ENCODE peak calls at places on chromosomes 2 and 18, in five cellular contexts. L is GM23248; F is SK-N-SH; G is effector memory CD4-positive, alpha-beta T cell; I is NT2/D1. H is an unnamed sample.

GRCh38 chr2:35714883-35715282 is 640.7 kb upstream of the CRIM1 start:
- DNase-seq in L (no peak), F (no peak), G (no peak), I (no peak), H (no peak)

GRCh38 chr18:68699043-68699442 is 15.9 kb downstream of the TMX3 start:
- DNase-seq in L (peak; percentile 47), F (no peak), G (no peak), I (no peak), H (no peak)

GRCh38 chr2:218014706-218015685 is 12.2 kb upstream of the TNS1 start:
- DNase-seq in L (peak; percentile 22), F (no peak), G (no peak), I (no peak), H (no peak)

GRCh38 chr18:72692595-72692994 is 148.5 kb upstream of the CBLN2 start:
- DNase-seq in L (no peak), F (peak; percentile 48), G (no peak), I (no peak), H (no peak)

GRCh38 chr2:134425723-134426496 is 172.0 kb downstream of the MGAT5 start:
- DNase-seq in L (no peak), F (no peak), G (no peak), I (no peak), H (no peak)

GRCh38 chr18:72762505-72763122 is 105.2 kb downstream of the NETO1 start:
- DNase-seq in L (peak; percentile 65), F (peak; percentile 30), G (no peak), I (peak; percentile 32), H (no peak)

GRCh38 chr2:235745597-235745996 is 251.8 kb downstream of the AGAP1 start:
- DNase-seq in L (no peak), F (no peak), G (no peak), I (no peak), H (no peak)

GRCh38 chr18:63322246-63322645 is 2.7 kb upstream of the BCL2 start:
- DNase-seq in L (no peak), F (no peak), G (no peak), I (no peak), H (no peak)

GRCh38 chr18:78611201-78611800 is 368.3 kb upstream of the SALL3 start:
- DNase-seq in L (no peak), F (no peak), G (no peak), I (no peak), H (peak; percentile 38)

GRCh38 chr2:9240745-9241144 is 34.1 kb downstream of the ASAP2 start:
- DNase-seq in L (no peak), F (no peak), G (no peak), I (no peak), H (no peak)

GRCh38 chr2:218284106-218284811 is 8.0 kb downstream of the TMBIM1 start:
- DNase-seq in L (peak; percentile 94), F (no peak), G (peak; percentile 56), I (no peak), H (peak; percentile 87)

GRCh38 chr2:151906633-151906998 is 78.4 kb upstream of the ARL5A start:
- DNase-seq in L (no peak), F (no peak), G (no peak), I (no peak), H (no peak)

GRCh38 chr2:181312515-181312927 is 144.7 kb upstream of the ITGA4 start:
- DNase-seq in L (no peak), F (no peak), G (peak; percentile 9), I (no peak), H (no peak)

GRCh38 chr2:1487758-1488715 is 74.8 kb downstream of the TPO start:
- DNase-seq in L (no peak), F (peak; percentile 27), G (no peak), I (no peak), H (no peak)

GRCh38 chr2:210195066-210195852 is 24.1 kb upstream of the KANSL1L start:
- DNase-seq in L (peak; percentile 73), F (peak; percentile 34), G (no peak), I (no peak), H (no peak)

GRCh38 chr2:85560812-85561279 is 447 bp downstream of the GGCX start:
- DNase-seq in L (peak; percentile 46), F (no peak), G (no peak), I (no peak), H (no peak)

GRCh38 chr2:45256173-45256866 is 247.1 kb upstream of the SIX2 start:
- DNase-seq in L (no peak), F (no peak), G (no peak), I (no peak), H (peak; percentile 85)

GRCh38 chr2:101114815-101115214 is 36.4 kb downstream of the TBC1D8 start:
- DNase-seq in L (no peak), F (no peak), G (no peak), I (no peak), H (no peak)

GRCh38 chr2:101119431-101119830 is 31.8 kb downstream of the TBC1D8 start:
- DNase-seq in L (peak; percentile 77), F (no peak), G (no peak), I (no peak), H (peak; percentile 69)

GRCh38 chr2:101116348-101116747 is 34.8 kb downstream of the TBC1D8 start:
- DNase-seq in L (no peak), F (no peak), G (no peak), I (no peak), H (no peak)

GRCh38 chr2:101115664-101116063 is 35.5 kb downstream of the TBC1D8 start:
- DNase-seq in L (no peak), F (no peak), G (no peak), I (no peak), H (no peak)

DNA sequence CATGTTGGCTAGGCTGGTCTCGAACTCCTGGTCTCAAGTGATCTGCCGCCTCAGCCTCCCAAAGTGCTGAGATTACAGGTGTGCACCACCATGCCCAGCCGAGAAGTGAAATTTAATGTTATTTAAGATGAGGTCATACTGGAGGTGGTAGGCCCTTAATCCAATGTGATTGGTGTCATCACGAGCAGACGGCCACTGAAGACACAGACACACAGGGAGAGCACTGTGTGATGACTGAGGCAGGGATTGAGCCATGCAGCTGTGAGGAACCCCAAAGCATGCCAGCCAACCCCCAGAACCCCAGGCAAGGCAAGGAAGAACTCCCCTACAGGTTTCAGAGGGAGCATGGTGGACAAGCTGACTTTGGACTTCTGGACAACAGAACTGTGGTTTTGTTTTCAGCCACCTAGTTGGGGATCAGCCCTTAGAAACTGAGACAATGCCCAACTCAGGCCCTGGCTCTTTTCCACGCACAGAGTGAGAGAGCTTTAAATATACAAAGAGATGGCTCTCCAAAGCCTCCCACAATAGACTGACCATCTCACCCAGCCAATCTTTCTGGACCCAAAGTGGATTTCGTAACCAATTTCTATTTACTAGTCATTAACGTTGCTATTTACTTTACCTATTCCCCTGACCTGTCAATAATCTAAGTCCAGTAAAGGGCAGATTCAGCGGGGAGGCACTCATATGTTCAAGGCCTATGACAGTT is 34.2 kb downstream of the TBC1D8 start:
- DNase-seq in L (no peak), F (no peak), G (no peak), I (no peak), H (no peak)
- H3K4me1 ChIP-seq in L (peaks cover 30% of the 10 kb centered on the region), F (peaks cover 57% of the 10 kb centered on the region), G (no peaks in the 10 kb centered on the region), I (peaks cover 8% of the 10 kb centered on the region), H (peaks cover under 1% of the 10 kb centered on the region)

DNA sequence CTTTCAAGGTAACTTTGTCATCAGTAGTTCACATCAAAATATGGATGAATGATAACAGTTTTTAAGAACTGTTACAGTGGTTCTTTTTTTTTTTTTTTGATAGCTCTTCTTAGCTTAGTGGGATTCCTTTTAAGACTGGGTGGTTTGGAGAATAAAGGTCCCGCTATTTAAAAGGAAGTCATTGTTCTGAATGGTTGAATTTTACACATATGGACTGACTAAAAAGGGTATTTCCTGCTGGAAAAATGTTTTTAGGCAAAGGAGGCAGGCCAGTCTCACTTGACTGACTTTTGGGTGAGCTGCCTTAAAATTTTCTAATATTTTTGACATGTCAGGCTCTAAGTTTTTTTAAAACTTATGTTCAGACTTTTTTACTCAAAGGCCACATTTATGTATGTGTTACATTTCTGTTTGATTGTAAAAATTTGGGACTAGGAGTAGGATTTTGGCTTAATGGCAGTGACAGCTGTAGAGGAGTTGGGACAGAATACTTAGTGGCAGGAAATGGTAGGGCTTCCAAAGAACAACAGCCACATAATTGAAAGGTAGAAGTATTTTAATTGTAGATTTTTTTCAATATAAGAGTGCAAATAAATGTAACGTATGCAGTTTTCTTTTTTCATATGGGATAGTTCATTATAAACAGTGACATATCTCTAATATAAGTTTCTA is 13.7 kb downstream of the VAPA start:
- DNase-seq in L (no peak), F (no peak), G (no peak), I (no peak), H (no peak)
- H3K4me1 ChIP-seq in L (peaks cover 56% of the 10 kb centered on the region), F (peaks cover 3% of the 10 kb centered on the region), G (peaks cover 5% of the 10 kb centered on the region), I (no peaks in the 10 kb centered on the region), H (peaks cover 3% of the 10 kb centered on the region)

GRCh38 chr2:172434821-172435607 is 7.6 kb downstream of the ITGA6 start:
- DNase-seq in L (no peak), F (no peak), G (peak; percentile 8), I (peak; percentile 54), H (no peak)

GRCh38 chr2:172437419-172438063 is 10.2 kb downstream of the ITGA6 start:
- DNase-seq in L (no peak), F (no peak), G (no peak), I (no peak), H (no peak)

GRCh38 chr2:172436889-172437288 is 9.5 kb downstream of the ITGA6 start:
- DNase-seq in L (no peak), F (no peak), G (no peak), I (no peak), H (no peak)

GRCh38 chr2:172433169-172433568 is 5.8 kb downstream of the ITGA6 start:
- DNase-seq in L (no peak), F (no peak), G (no peak), I (no peak), H (no peak)

DNA sequence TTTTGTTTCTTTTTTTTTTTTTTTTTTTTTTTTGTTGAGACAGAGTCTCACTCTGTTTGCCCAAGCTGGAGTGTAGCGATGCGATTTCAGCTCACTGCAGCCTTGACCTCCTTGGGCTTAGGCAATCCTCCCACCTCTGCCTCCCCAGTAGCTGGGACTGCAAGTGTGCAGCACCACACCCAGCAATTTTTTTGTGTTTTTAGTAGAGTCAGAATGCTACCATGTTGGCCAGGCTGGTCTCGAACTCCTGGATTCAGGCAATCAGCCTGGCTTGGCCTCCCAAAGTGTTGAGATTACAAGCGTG is 8.2 kb downstream of the ITGA6 start:
- DNase-seq in L (no peak), F (no peak), G (no peak), I (no peak), H (no peak)
- H3K4me1 ChIP-seq in L (peaks cover 29% of the 10 kb centered on the region), F (no peaks in the 10 kb centered on the region), G (peaks cover 79% of the 10 kb centered on the region), I (peaks cover 7% of the 10 kb centered on the region), H (no peaks in the 10 kb centered on the region)

GRCh38 chr2:234099266-234099665 is 48.8 kb downstream of the SPP2 start:
- DNase-seq in L (no peak), F (no peak), G (no peak), I (no peak), H (no peak)
- H3K4me1 ChIP-seq in L (no peaks in the 10 kb centered on the region), F (no peaks in the 10 kb centered on the region), G (peaks cover 15% of the 10 kb centered on the region), I (no peaks in the 10 kb centered on the region), H (no peaks in the 10 kb centered on the region)

GRCh38 chr2:237863659-237864029 is 4.2 kb downstream of the RAMP1 start:
- DNase-seq in L (no peak), F (no peak), G (no peak), I (no peak), H (peak; percentile 74)
- H3K4me1 ChIP-seq in L (peaks cover 38% of the 10 kb centered on the region), F (peaks cover 65% of the 10 kb centered on the region), G (peaks cover 2% of the 10 kb centered on the region), I (peaks cover 21% of the 10 kb centered on the region), H (peaks cover 3% of the 10 kb centered on the region)